ENCODE peak calls at places on chromosomes 1 and 21, in seven cellular contexts. T is GM04503; I is COR-L47; H is stimulated activated CD4-positive, alpha-beta T cell treated with anti-CD3 and anti-CD28 coated beads, Interleukin-4, amount 100 ng/mL, for 24 hours; Q is brain microvascular endothelial cell; O is KG1; L is Daoy. W is an unnamed sample.

GRCh38 chr1:154943649-154944421 is 7.3 kb upstream of the PMVK start:
- DNase-seq in T (no peak), I (peak), H (peak), Q (no peak), O (peak), L (peak), W (peak)

GRCh38 chr1:40708750-40709099 is 17.2 kb downstream of the NFYC start:
- DNase-seq in T (no peak), I (peak), H (no peak), Q (no peak), O (no peak), L (no peak), W (no peak)

GRCh38 chr1:216793303-216793702 is 70.1 kb upstream of the ESRRG start:
- DNase-seq in T (no peak), I (no peak), H (no peak), Q (no peak), O (no peak), L (no peak), W (peak)

GRCh38 chr1:59128784-59129227 is 168.1 kb upstream of the FGGY start:
- DNase-seq in T (peak), I (no peak), H (no peak), Q (peak), O (no peak), L (peak), W (no peak)

GRCh38 chr1:165494949-165495810 is 48.6 kb upstream of the LRRC52 start:
- DNase-seq in T (no peak), I (no peak), H (no peak), Q (no peak), O (no peak), L (no peak), W (peak)

GRCh38 chr1:156898151-156898550 is 4.6 kb downstream of the PEAR1 start:
- DNase-seq in T (no peak), I (no peak), H (no peak), Q (peak), O (peak), L (peak), W (no peak)

GRCh38 chr1:94349853-94350252 is 68.3 kb upstream of the ABCD3 start:
- DNase-seq in T (no peak), I (no peak), H (no peak), Q (no peak), O (no peak), L (no peak), W (no peak)

GRCh38 chr1:155068599-155068998 is 5.1 kb downstream of the EFNA4 start:
- DNase-seq in T (no peak), I (no peak), H (no peak), Q (no peak), O (no peak), L (no peak), W (no peak)

GRCh38 chr21:44288251-44289110 is 2.8 kb downstream of the AIRE start:
- DNase-seq in T (no peak), I (no peak), H (no peak), Q (no peak), O (no peak), L (no peak), W (no peak)

GRCh38 chr1:207842506-207842905 is 68.4 kb downstream of the CD34 start:
- DNase-seq in T (no peak), I (no peak), H (no peak), Q (no peak), O (no peak), L (no peak), W (no peak)

GRCh38 chr1:232239557-232240468 is 390.1 kb downstream of the SIPA1L2 start:
- DNase-seq in T (no peak), I (no peak), H (no peak), Q (no peak), O (no peak), L (no peak), W (no peak)

GRCh38 chr1:109659145-109659544 is 3.2 kb downstream of the GSTM4 start:
- DNase-seq in T (no peak), I (no peak), H (no peak), Q (no peak), O (no peak), L (peak), W (no peak)

GRCh38 chr1:245156736-245157505 is 2.1 kb downstream of the KIF26B start:
- DNase-seq in T (no peak), I (peak), H (no peak), Q (peak), O (no peak), L (peak), W (no peak)

GRCh38 chr1:186424539-186424938 is 36.4 kb downstream of the PDC start:
- DNase-seq in T (no peak), I (peak), H (no peak), Q (peak), O (no peak), L (no peak), W (no peak)

GRCh38 chr1:176897350-176898236 is 266.9 kb downstream of the ASTN1 start:
- DNase-seq in T (no peak), I (peak), H (peak), Q (peak), O (peak), L (peak), W (peak)

GRCh38 chr21:32978346-32979270 is 47.1 kb upstream of the OLIG2 start:
- DNase-seq in T (no peak), I (no peak), H (no peak), Q (no peak), O (no peak), L (no peak), W (no peak)

GRCh38 chr1:95323117-95323516 is 89.1 kb downstream of the RWDD3 start:
- DNase-seq in T (no peak), I (no peak), H (no peak), Q (peak), O (no peak), L (peak), W (no peak)

GRCh38 chr1:173424137-173424536 is 53.0 kb upstream of the PRDX6 start:
- DNase-seq in T (no peak), I (no peak), H (no peak), Q (no peak), O (no peak), L (no peak), W (no peak)

GRCh38 chr1:53317651-53318539 is 10.0 kb downstream of the LRP8 start:
- DNase-seq in T (no peak), I (no peak), H (no peak), Q (no peak), O (no peak), L (no peak), W (no peak)

GRCh38 chr1:184283999-184284398 is 102.8 kb upstream of the C1orf21 start:
- DNase-seq in T (no peak), I (peak), H (no peak), Q (peak), O (no peak), L (no peak), W (no peak)

GRCh38 chr1:216224233-216224632 is 199.0 kb downstream of the USH2A start:
- DNase-seq in T (no peak), I (peak), H (no peak), Q (no peak), O (no peak), L (no peak), W (no peak)

GRCh38 chr1:179298952-179299351 is 5.4 kb downstream of the SOAT1 start:
- DNase-seq in T (no peak), I (no peak), H (peak), Q (no peak), O (no peak), L (no peak), W (no peak)

GRCh38 chr1:165353731-165354671 is 2.5 kb downstream of the LMX1A start:
- DNase-seq in T (no peak), I (no peak), H (no peak), Q (no peak), O (no peak), L (peak), W (no peak)

GRCh38 chr1:67755160-67755559 is 70.2 kb downstream of the GADD45A start:
- DNase-seq in T (no peak), I (no peak), H (no peak), Q (no peak), O (no peak), L (no peak), W (no peak)

GRCh38 chr1:95003433-95003738 is 69.4 kb downstream of the ALG14 start:
- DNase-seq in T (no peak), I (no peak), H (no peak), Q (no peak), O (no peak), L (peak), W (no peak)